ENCODE peak calls at places on chromosomes 11 and 22, in seven cellular contexts. One of them, this sample, is unnamed.

GRCh38 chr11:124174001-124174400 is 9.1 kb upstream of the OR10D3 start:
- DNase-seq in nephron progenitor cell: peak
- DNase-seq in stimulated activated CD4-positive, alpha-beta T cell treated with anti-CD3 and anti-CD28 coated beads, Interleukin-1b, Interleukin-23, amount 100 ng/mL, for 24 hours: no peak
- DNase-seq in HTR-8/SVneo: no peak
- DNase-seq in GM12865: no peak
- DNase-seq in Jurkat, Clone E6-1: no peak
- DNase-seq in SHP77: peak
- DNase-seq in this sample: peak

GRCh38 chr11:65418431-65418680 is 4.2 kb upstream of the NEAT1 start:
- DNase-seq in stimulated activated CD4-positive, alpha-beta T cell treated with anti-CD3 and anti-CD28 coated beads, Interleukin-1b, Interleukin-23, amount 100 ng/mL, for 24 hours: no peak
- DNase-seq in Jurkat, Clone E6-1: no peak
- DNase-seq in GM12865: peak
- DNase-seq in HTR-8/SVneo: no peak
- DNase-seq in nephron progenitor cell: no peak
- DNase-seq in SHP77: no peak
- DNase-seq in this sample: no peak

GRCh38 chr11:16782226-16782919 is 43.9 kb downstream of the C11orf58 start:
- DNase-seq in SHP77: no peak
- DNase-seq in Jurkat, Clone E6-1: no peak
- DNase-seq in HTR-8/SVneo: no peak
- DNase-seq in nephron progenitor cell: no peak
- DNase-seq in GM12865: no peak
- DNase-seq in stimulated activated CD4-positive, alpha-beta T cell treated with anti-CD3 and anti-CD28 coated beads, Interleukin-1b, Interleukin-23, amount 100 ng/mL, for 24 hours: no peak
- DNase-seq in this sample: no peak

GRCh38 chr22:46090051-46090591 is 60.2 kb upstream of the PPARA start:
- DNase-seq in HTR-8/SVneo: no peak
- DNase-seq in Jurkat, Clone E6-1: no peak
- DNase-seq in SHP77: peak
- DNase-seq in nephron progenitor cell: peak
- DNase-seq in GM12865: no peak
- DNase-seq in stimulated activated CD4-positive, alpha-beta T cell treated with anti-CD3 and anti-CD28 coated beads, Interleukin-1b, Interleukin-23, amount 100 ng/mL, for 24 hours: no peak
- DNase-seq in this sample: no peak

GRCh38 chr11:71118671-71119250 is 133.6 kb downstream of the SHANK2 start:
- DNase-seq in Jurkat, Clone E6-1: no peak
- DNase-seq in nephron progenitor cell: no peak
- DNase-seq in GM12865: no peak
- DNase-seq in stimulated activated CD4-positive, alpha-beta T cell treated with anti-CD3 and anti-CD28 coated beads, Interleukin-1b, Interleukin-23, amount 100 ng/mL, for 24 hours: no peak
- DNase-seq in SHP77: no peak
- DNase-seq in HTR-8/SVneo: no peak
- DNase-seq in this sample: no peak

GRCh38 chr11:122491486-122491885 is 164.0 kb upstream of the UBASH3B start:
- DNase-seq in nephron progenitor cell: no peak
- DNase-seq in SHP77: no peak
- DNase-seq in stimulated activated CD4-positive, alpha-beta T cell treated with anti-CD3 and anti-CD28 coated beads, Interleukin-1b, Interleukin-23, amount 100 ng/mL, for 24 hours: no peak
- DNase-seq in Jurkat, Clone E6-1: peak
- DNase-seq in GM12865: no peak
- DNase-seq in HTR-8/SVneo: no peak
- DNase-seq in this sample: no peak

GRCh38 chr22:30104501-30105156 is 24.4 kb downstream of the HORMAD2 start:
- DNase-seq in nephron progenitor cell: no peak
- DNase-seq in HTR-8/SVneo: no peak
- DNase-seq in Jurkat, Clone E6-1: peak
- DNase-seq in SHP77: no peak
- DNase-seq in stimulated activated CD4-positive, alpha-beta T cell treated with anti-CD3 and anti-CD28 coated beads, Interleukin-1b, Interleukin-23, amount 100 ng/mL, for 24 hours: no peak
- DNase-seq in GM12865: no peak
- DNase-seq in this sample: no peak

GRCh38 chr22:19984201-19984753 is 32.3 kb downstream of the ARVCF start:
- DNase-seq in SHP77: peak
- DNase-seq in stimulated activated CD4-positive, alpha-beta T cell treated with anti-CD3 and anti-CD28 coated beads, Interleukin-1b, Interleukin-23, amount 100 ng/mL, for 24 hours: no peak
- DNase-seq in GM12865: peak
- DNase-seq in HTR-8/SVneo: peak
- DNase-seq in nephron progenitor cell: no peak
- DNase-seq in Jurkat, Clone E6-1: no peak
- DNase-seq in this sample: no peak

GRCh38 chr11:95337175-95337957 is 106.4 kb upstream of the SESN3 start:
- DNase-seq in Jurkat, Clone E6-1: no peak
- DNase-seq in nephron progenitor cell: peak
- DNase-seq in GM12865: peak
- DNase-seq in SHP77: peak
- DNase-seq in HTR-8/SVneo: no peak
- DNase-seq in stimulated activated CD4-positive, alpha-beta T cell treated with anti-CD3 and anti-CD28 coated beads, Interleukin-1b, Interleukin-23, amount 100 ng/mL, for 24 hours: peak
- DNase-seq in this sample: peak

GRCh38 chr11:68436985-68437926 is 23.3 kb upstream of the PPP6R3 start:
- DNase-seq in Jurkat, Clone E6-1: no peak
- DNase-seq in GM12865: no peak
- DNase-seq in nephron progenitor cell: no peak
- DNase-seq in HTR-8/SVneo: peak
- DNase-seq in SHP77: no peak
- DNase-seq in stimulated activated CD4-positive, alpha-beta T cell treated with anti-CD3 and anti-CD28 coated beads, Interleukin-1b, Interleukin-23, amount 100 ng/mL, for 24 hours: no peak
- DNase-seq in this sample: no peak

GRCh38 chr11:91859666-91860065 is 365.0 kb upstream of the FAT3 start:
- DNase-seq in HTR-8/SVneo: no peak
- DNase-seq in Jurkat, Clone E6-1: no peak
- DNase-seq in stimulated activated CD4-positive, alpha-beta T cell treated with anti-CD3 and anti-CD28 coated beads, Interleukin-1b, Interleukin-23, amount 100 ng/mL, for 24 hours: no peak
- DNase-seq in nephron progenitor cell: no peak
- DNase-seq in GM12865: no peak
- DNase-seq in SHP77: no peak
- DNase-seq in this sample: no peak

GRCh38 chr11:530960-531825 is 4.2 kb downstream of the HRAS start:
- DNase-seq in stimulated activated CD4-positive, alpha-beta T cell treated with anti-CD3 and anti-CD28 coated beads, Interleukin-1b, Interleukin-23, amount 100 ng/mL, for 24 hours: no peak
- DNase-seq in nephron progenitor cell: no peak
- DNase-seq in HTR-8/SVneo: no peak
- DNase-seq in Jurkat, Clone E6-1: no peak
- DNase-seq in SHP77: no peak
- DNase-seq in GM12865: no peak
- DNase-seq in this sample: no peak

GRCh38 chr22:33659423-33659822 is 260.9 kb downstream of the LARGE1 start:
- DNase-seq in nephron progenitor cell: no peak
- DNase-seq in SHP77: no peak
- DNase-seq in HTR-8/SVneo: no peak
- DNase-seq in Jurkat, Clone E6-1: no peak
- DNase-seq in stimulated activated CD4-positive, alpha-beta T cell treated with anti-CD3 and anti-CD28 coated beads, Interleukin-1b, Interleukin-23, amount 100 ng/mL, for 24 hours: no peak
- DNase-seq in GM12865: no peak
- DNase-seq in this sample: no peak